ENCODE peak calls at places on chromosomes 16 and 17, in four cellular contexts. H is gastrocnemius medialis, S is iPS DF 6.9, O is aorta. G is an unnamed sample. For H3K4me1, the result is how much of the 10 kb centered on the place peaks cover.

GRCh38 chr17:36703860-36704266 is 102.5 kb downstream of the MRM1 start:
- DNase-seq in H (no peak), O (peak), S (no peak), G (peak)

GRCh38 chr17:70484050-70484449 is 314.7 kb downstream of the KCNJ2 start:
- DNase-seq in S (no peak), O (no peak), H (no peak), G (no peak)

GRCh38 chr16:24273511-24273910 is 17.4 kb downstream of the CACNG3 start:
- DNase-seq in O (no peak), S (no peak), H (no peak), G (no peak)

GRCh38 chr17:57898487-57899311 is 48.9 kb upstream of the MRPS23 start:
- DNase-seq in H (no peak), S (no peak), O (peak), G (peak)

GRCh38 chr16:79037429-79038373 is 562.8 kb downstream of the MAF start:
- DNase-seq in O (no peak), S (no peak), H (no peak), G (peak)

GRCh38 chr17:77862890-77863813 is 95.4 kb upstream of the TNRC6C start:
- DNase-seq in H (no peak), O (peak), S (no peak), G (no peak)

GRCh38 chr17:36813957-36814356 is 123.3 kb upstream of the LHX1 start:
- DNase-seq in O (no peak), H (no peak), S (no peak), G (no peak)

GRCh38 chr16:68229431-68230175 is 6.3 kb downstream of the ESRP2 start:
- DNase-seq in H (no peak), O (no peak), S (no peak), G (peak)

GRCh38 chr16:68472581-68472980 is 24.3 kb upstream of the SMPD3 start:
- DNase-seq in S (no peak), H (no peak), O (no peak), G (no peak)

GRCh38 chr17:36935681-36936454 is 1.4 kb upstream of the LHX1 start:
- DNase-seq in H (no peak), S (no peak), O (peak), G (no peak)

GRCh38 chr16:10601444-10602401 is 21.3 kb upstream of the EMP2 start:
- DNase-seq in S (no peak), H (no peak), O (no peak), G (no peak)

GRCh38 chr16:30980068-30980371 is 5.0 kb upstream of the HSD3B7 start:
- DNase-seq in H (no peak), O (no peak), S (no peak), G (no peak)

GRCh38 chr17:65902831-65903549 is 288.9 kb downstream of the CEP112 start:
- DNase-seq in H (no peak), O (no peak), S (no peak), G (no peak)

GRCh38 chr17:51258756-51259573 is 884 bp downstream of the MBTD1 start:
- DNase-seq in O (no peak), S (no peak), H (no peak), G (peak)

GRCh38 chr17:4500188-4500565 is 1.5 kb downstream of the SPNS2 start:
- DNase-seq in H (no peak), S (no peak), O (no peak), G (no peak)

DNA sequence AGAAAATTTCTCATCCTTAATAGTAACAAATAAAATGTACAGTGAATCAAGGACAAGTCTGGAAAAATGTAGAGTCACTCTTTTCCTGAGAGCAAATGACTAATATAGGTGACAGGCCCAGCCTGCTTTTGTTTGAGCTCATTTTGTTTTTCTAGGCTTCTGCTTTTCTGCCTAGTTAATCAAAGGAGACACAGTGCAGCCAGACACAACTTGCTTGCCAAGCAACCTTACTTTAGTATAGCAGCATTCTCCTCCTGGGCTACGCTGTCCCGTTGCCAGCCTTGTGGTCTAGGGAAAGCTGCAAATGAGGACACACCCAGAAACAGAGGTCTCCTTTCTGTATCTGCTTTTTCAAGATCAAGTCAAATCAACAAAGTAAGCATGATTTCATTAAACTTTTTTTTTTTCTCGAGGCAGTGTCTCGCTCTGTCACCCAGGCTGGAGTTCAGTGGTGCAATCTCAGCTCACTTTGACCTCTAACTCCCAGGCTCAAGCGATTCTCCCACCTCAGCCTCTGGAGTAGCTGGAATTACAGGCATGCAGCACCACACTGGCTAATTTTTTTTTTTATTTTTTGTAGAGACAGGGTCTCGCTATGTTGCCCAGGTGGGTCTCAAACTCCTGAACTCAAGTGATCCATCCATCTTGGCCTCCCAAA is 17.2 kb downstream of the GINS3 start:
- DNase-seq in S (no peak), H (no peak), O (no peak), G (peak)
- H3K27ac ChIP-seq in S (no peak), H (no peak), O (no peak), G (no peak)

DNA sequence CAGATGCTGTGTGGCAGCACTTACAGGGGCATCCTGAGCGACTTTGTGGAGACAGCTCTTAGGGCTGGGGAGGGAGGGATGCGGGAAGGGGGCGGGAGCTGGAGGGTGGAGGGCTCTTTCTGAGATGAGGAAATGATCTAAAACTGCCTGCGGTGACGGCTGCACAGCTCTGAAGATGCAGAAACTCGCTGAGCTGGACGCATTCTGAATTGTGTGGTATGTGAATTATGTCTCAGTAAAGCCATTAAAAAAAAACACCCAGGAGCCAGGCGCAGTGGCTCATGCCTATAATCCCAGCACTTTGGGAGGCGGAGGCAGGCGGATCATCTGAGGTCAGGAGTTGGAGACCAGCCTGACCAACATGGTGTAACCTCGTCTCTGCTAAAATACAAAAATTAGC is 19.2 kb downstream of the SLC25A10 start:
- DNase-seq in O (peak), S (no peak), H (no peak), G (no peak)
- H3K4me1 ChIP-seq in O (under half), S (under half), H (under half), G (under half)

DNA sequence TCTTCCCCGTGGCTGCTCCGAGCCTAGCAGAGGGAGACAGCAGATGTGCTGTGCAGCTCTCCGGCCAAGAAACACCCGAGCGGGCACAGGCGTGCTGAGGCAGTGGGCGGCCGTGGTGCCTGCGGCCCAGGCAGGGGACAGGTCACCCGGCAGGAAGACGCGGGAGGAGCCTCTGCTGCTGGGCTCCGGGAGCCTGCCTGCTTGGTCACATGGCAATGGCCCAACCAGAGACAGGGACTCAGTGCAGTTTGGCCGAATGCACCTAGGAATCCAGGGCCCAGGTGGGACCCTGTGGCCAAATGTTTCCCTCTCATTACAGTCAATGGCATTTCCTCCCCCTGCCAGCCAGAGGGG is 118.1 kb downstream of the C16orf78 start:
- DNase-seq in S (peak), H (no peak), O (no peak), G (peak)
- H3K27ac ChIP-seq in S (no peak), H (peak), O (no peak), G (no peak)

GRCh38 chr16:4319454-4319853 is 3.6 kb downstream of the GLIS2 start:
- DNase-seq in S (no peak), H (no peak), O (peak), G (peak)
- H3K4me1 ChIP-seq in S (under half), H (half or more), O (under half), G (half or more)

GRCh38 chr16:14043793-14044192 is 27.3 kb upstream of the MRTFB start:
- DNase-seq in O (no peak), H (no peak), S (no peak), G (no peak)
- H3K27ac ChIP-seq in O (no peak), H (peak), S (no peak), G (peak)

DNA sequence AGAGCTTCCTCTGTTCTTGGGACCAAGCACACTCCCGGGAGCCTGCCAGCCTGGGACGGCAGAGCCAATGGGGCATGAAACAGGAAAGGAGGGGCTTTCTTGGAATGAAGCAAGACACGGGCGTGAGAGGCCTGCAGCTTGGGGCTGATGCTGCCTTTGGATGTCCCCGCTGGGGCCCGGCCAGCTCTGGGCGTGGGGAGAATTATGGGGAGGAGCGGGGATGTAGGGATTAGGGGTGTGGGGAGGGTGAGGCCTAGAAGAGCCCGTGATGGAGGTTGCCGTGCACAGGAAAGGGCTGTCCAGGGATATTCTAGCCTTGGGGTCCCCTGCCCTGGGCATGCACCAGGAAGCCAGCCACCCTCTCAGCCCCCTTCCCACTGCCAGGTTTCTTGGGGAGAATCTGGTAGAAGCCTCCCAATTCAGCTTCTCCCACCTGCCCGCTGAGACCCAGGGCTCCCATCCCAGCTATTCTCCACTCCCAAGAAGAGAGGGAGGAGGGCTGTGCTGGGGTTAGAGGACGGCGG is 20.1 kb upstream of the NXPH3 start:
- DNase-seq in O (peak), H (no peak), S (no peak), G (peak)
- H3K4me1 ChIP-seq in O (under half), H (under half), S (under half), G (under half)

GRCh38 chr17:14222611-14223010 is 14.1 kb downstream of the CDRT15 start:
- DNase-seq in H (no peak), O (no peak), S (no peak), G (no peak)

GRCh38 chr17:14227052-14227451 is 9.6 kb downstream of the CDRT15 start:
- DNase-seq in S (no peak), H (no peak), O (no peak), G (no peak)

GRCh38 chr17:14228903-14229302 is 7.8 kb downstream of the CDRT15 start:
- DNase-seq in H (no peak), S (no peak), O (no peak), G (no peak)

DNA sequence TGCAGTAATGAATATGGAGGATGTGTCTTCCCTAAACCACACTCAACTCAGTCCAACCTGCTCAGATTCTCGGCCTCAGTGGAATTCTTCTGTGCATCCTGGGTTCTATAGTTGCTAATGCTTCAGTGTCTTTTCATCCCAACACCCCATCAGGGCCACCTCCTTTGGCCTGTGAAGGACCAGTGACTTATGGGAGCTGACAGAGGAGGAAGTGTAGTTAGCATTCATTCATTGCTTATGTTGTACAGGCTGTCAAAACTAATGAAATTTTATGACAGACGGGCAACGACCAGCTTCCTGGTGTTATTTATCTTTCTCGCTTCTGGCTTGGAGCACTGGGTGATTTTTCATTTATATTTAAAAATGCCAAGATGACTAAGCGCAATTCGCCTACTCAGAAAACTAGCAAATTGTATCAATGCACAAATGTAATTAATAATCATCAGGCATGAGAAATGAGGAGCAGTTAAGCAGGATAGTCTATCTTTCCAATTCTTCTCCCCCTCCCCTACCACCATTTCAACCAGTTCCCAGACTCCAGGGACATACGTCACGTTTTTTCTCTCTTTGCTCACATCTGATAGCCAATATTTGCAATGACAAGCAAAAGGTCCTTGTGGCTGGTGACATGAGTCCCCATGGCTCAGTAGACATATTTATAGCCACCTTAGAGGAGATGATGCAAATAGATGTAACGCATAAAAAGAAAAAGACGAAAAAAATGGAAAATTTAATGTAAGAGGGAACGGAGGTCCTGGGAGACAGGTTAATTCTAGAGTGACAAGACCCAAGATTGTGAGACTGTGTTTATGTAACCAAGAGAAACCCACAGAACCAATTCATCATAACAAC is 11.3 kb downstream of the CDRT15 start:
- DNase-seq in S (no peak), H (no peak), O (no peak), G (no peak)
- H3K27ac ChIP-seq in S (no peak), H (no peak), O (no peak), G (no peak)

GRCh38 chr17:47899643-47900042 is 3.6 kb downstream of the SP2 start:
- DNase-seq in O (peak), S (no peak), H (no peak), G (no peak)
- H3K4me1 ChIP-seq in O (under half), S (under half), H (half or more), G (half or more)

GRCh38 chr17:42555122-42555622 is 2.4 kb downstream of the HSD17B1 start:
- DNase-seq in O (no peak), H (no peak), S (no peak), G (no peak)
- H3K27ac ChIP-seq in O (no peak), H (peak), S (no peak), G (peak)